ENCODE peak calls at places on chromosomes 2 and 18, in six cellular contexts. Z is pons; H is pancreas; O is adrenal gland; Q is stimulated activated CD4-positive, alpha-beta T cell treated with anti-CD3 and anti-CD28 coated beads, TNF-alpha, amount 100 ng/mL, for 48 hours; F is HFF-Myc. T is an unnamed sample.

GRCh38 chr2:43024515-43024962 is 201.9 kb downstream of the ZFP36L2 start:
- DNase-seq in Z (peak), H (peak), O (peak), Q (no peak), F (no peak), T (no peak)

GRCh38 chr2:97645112-97645699 is 656 bp upstream of the COX5B start:
- DNase-seq in Z (no peak), H (peak), O (no peak), Q (no peak), F (no peak), T (no peak)

GRCh38 chr2:74602553-74603281 is 45.4 kb downstream of the M1AP start:
- DNase-seq in Z (no peak), H (no peak), O (no peak), Q (no peak), F (peak), T (no peak)

GRCh38 chr2:229301229-229301628 is 30.1 kb upstream of the PID1 start:
- DNase-seq in Z (peak), H (no peak), O (no peak), Q (no peak), F (no peak), T (no peak)

GRCh38 chr18:27605107-27605834 is 420.2 kb upstream of the CHST9 start:
- DNase-seq in Z (peak), H (no peak), O (peak), Q (no peak), F (peak), T (no peak)

GRCh38 chr2:41066168-41066567 is 614.3 kb upstream of the SLC8A1 start:
- DNase-seq in Z (no peak), H (no peak), O (no peak), Q (no peak), F (no peak), T (no peak)

GRCh38 chr2:157269922-157270321 is 12.4 kb downstream of the GALNT5 start:
- DNase-seq in Z (no peak), H (no peak), O (no peak), Q (no peak), F (no peak), T (no peak)

GRCh38 chr18:73597832-73598615 is 549.6 kb downstream of the FBXO15 start:
- DNase-seq in Z (no peak), H (no peak), O (no peak), Q (no peak), F (no peak), T (no peak)

GRCh38 chr18:47758000-47758399 is 172.5 kb downstream of the SMAD2 start:
- DNase-seq in Z (no peak), H (no peak), O (no peak), Q (no peak), F (no peak), T (no peak)

GRCh38 chr2:55618649-55619055 is 1.2 kb upstream of the PPP4R3B start:
- DNase-seq in Z (peak), H (peak), O (peak), Q (peak), F (peak), T (peak)